ENCODE peak calls at places on chromosomes 7 and 10, in five cellular contexts. S is tibial artery, G is AG04450, O is IMR-90, I is stomach. V is an unnamed sample.

GRCh38 chr10:12617205-12618175 is 268.1 kb downstream of the CAMK1D start:
- DNase-seq in O (no peak), I (no peak), S (no peak), G (no peak), V (no peak)

GRCh38 chr10:17380888-17381287 is 73.5 kb downstream of the ST8SIA6 start:
- DNase-seq in I (no peak), G (no peak), S (no peak), O (no peak), V (no peak)

GRCh38 chr10:128035557-128035973 is 90.7 kb downstream of the MKI67 start:
- DNase-seq in S (no peak), O (no peak), G (no peak), I (peak), V (no peak)

GRCh38 chr10:37476285-37476684 is 350.9 kb downstream of the ANKRD30A start:
- DNase-seq in I (no peak), O (no peak), G (no peak), S (no peak), V (no peak)

GRCh38 chr7:127017196-127017595 is 235.5 kb downstream of the GRM8 start:
- DNase-seq in S (no peak), I (no peak), O (no peak), G (no peak), V (no peak)

GRCh38 chr10:73529089-73529832 is 33.4 kb upstream of the PPP3CB start:
- DNase-seq in S (peak), G (peak), O (peak), I (peak), V (peak)

GRCh38 chr10:112510384-112510783 is 63.4 kb downstream of the VTI1A start:
- DNase-seq in O (no peak), S (no peak), G (no peak), I (no peak), V (no peak)

GRCh38 chr10:114724707-114725106 is 66.6 kb upstream of the ABLIM1 start:
- DNase-seq in O (no peak), I (no peak), S (no peak), G (no peak), V (no peak)

GRCh38 chr7:26645126-26645525 is 219.3 kb downstream of the SKAP2 start:
- DNase-seq in I (no peak), O (no peak), G (no peak), S (no peak), V (no peak)

GRCh38 chr10:33234779-33235178 is 99.7 kb downstream of the NRP1 start:
- DNase-seq in O (no peak), I (no peak), G (no peak), S (no peak), V (no peak)

GRCh38 chr7:45007571-45008328 is 7.7 kb downstream of the CCM2 start:
- DNase-seq in I (no peak), S (no peak), O (no peak), G (no peak), V (no peak)

GRCh38 chr10:102626026-102626686 is 18.1 kb upstream of the TRIM8 start:
- DNase-seq in O (no peak), S (no peak), G (no peak), I (no peak), V (no peak)

GRCh38 chr7:13851756-13852155 is 137.7 kb downstream of the ETV1 start:
- DNase-seq in O (peak), I (no peak), G (peak), S (no peak), V (no peak)
- TF ChIP-seq CTCF in O (no peak), I (no peak), G (no peak), S (no peak), V (no peak)

GRCh38 chr10:25453619-25454018 is 278.8 kb downstream of the GPR158 start:
- DNase-seq in I (no peak), O (no peak), S (no peak), G (no peak), V (no peak)

GRCh38 chr10:25457552-25457951 is 282.8 kb downstream of the GPR158 start:
- DNase-seq in G (no peak), S (no peak), O (no peak), I (no peak), V (no peak)

GRCh38 chr10:25451401-25451800 is 276.6 kb downstream of the GPR158 start:
- DNase-seq in O (no peak), G (no peak), I (no peak), S (no peak), V (no peak)

GRCh38 chr10:25455980-25456567 is 281.3 kb downstream of the GPR158 start:
- DNase-seq in G (no peak), I (no peak), S (no peak), O (no peak), V (no peak)
- H3K4me3 ChIP-seq in G (no peak), I (no peak), S (no peak), O (no peak), V (no peak)

GRCh38 chr7:106614751-106615150 is 46.2 kb downstream of the CCDC71L start:
- DNase-seq in I (no peak), S (no peak), G (no peak), O (no peak), V (no peak)
- TF ChIP-seq CTCF in I (no peak), S (no peak), G (no peak), O (no peak), V (no peak)

DNA sequence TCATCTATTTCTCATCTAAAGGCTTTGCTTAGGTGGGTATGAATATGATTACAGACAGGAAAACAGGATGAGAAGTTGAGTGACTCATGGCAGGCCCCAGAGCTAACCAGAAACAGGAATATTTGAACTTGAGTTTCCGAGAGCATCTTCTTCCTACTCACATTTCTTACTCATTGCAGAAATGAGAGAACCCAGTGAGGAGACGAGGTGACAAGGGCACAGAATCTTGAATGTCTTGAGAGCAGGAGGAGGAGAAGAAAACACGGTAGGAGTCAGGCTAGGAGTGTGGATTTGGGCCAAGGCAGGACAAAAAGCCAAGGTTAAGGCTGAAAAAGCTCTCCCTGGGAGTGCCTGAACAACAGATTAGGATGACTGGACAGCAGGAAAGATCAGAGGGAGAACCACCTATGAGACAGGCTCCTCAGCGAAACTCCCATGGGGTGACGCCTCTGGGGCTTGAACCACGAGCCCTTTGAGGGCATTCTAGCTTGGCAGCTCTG is 3.0 kb upstream of the PGAM1 start:
- DNase-seq in S (no peak), O (peak), I (no peak), G (no peak), V (peak)
- H3K4me3 ChIP-seq in S (no peak), O (no peak), I (no peak), G (no peak), V (no peak)

GRCh38 chr7:99944508-99945070 is 15.2 kb upstream of the GJC3 start:
- DNase-seq in G (no peak), O (no peak), I (no peak), S (no peak), V (no peak)
- TF ChIP-seq CTCF in G (no peak), O (no peak), I (no peak), S (no peak), V (no peak)

V was measured in HFF-Myc.